ENCODE peak calls at places on chromosome 7, in four cellular contexts. W is A549, H is neuronal stem cell, B is mesenchymal stem cell. S is an unnamed sample.

GRCh38 chr7:29254663-29255062 is 60.1 kb downstream of the CHN2 start:
- DNase-seq in W (peak; percentile 6), H (no peak), B (peak; percentile 23), S (no peak)

GRCh38 chr7:56483153-56483552 is 366.9 kb upstream of the NUPR2 start:
- DNase-seq in W (no peak), H (no peak), B (no peak), S (no peak)

GRCh38 chr7:155203882-155204691 is 93.6 kb upstream of the INSIG1 start:
- DNase-seq in W (no peak), H (no peak), B (no peak), S (no peak)

GRCh38 chr7:18045171-18045570 is 17.5 kb upstream of the PRPS1L1 start:
- DNase-seq in W (no peak), H (no peak), B (no peak), S (no peak)

GRCh38 chr7:108413782-108414492 is 42.3 kb downstream of the NRCAM start:
- DNase-seq in W (peak; percentile 59), H (peak; percentile 41), B (peak; percentile 22), S (peak; percentile 86)

GRCh38 chr7:129495987-129496386 is 6.3 kb upstream of the SMKR1 start:
- DNase-seq in W (no peak), H (no peak), B (peak; percentile 66), S (no peak)

GRCh38 chr7:6453737-6454136 is 6.0 kb upstream of the DAGLB start:
- DNase-seq in W (peak; percentile 84), H (no peak), B (peak; percentile 82), S (no peak)

GRCh38 chr7:46636022-46636421 is 715.0 kb upstream of the IGFBP3 start:
- DNase-seq in W (no peak), H (no peak), B (no peak), S (no peak)

GRCh38 chr7:40716052-40716451 is 581.2 kb downstream of the SUGCT start:
- DNase-seq in W (no peak), H (no peak), B (peak; percentile 23), S (no peak)

GRCh38 chr7:28613262-28613661 is 200.9 kb downstream of the CREB5 start:
- DNase-seq in W (no peak), H (no peak), B (no peak), S (no peak)

GRCh38 chr7:14870394-14870793 is 32.2 kb downstream of the DGKB start:
- DNase-seq in W (no peak), H (no peak), B (no peak), S (no peak)

GRCh38 chr7:80869821-80870751 is 48.8 kb downstream of the SEMA3C start:
- DNase-seq in W (peak; percentile 79), H (no peak), B (no peak), S (no peak)

GRCh38 chr7:141679014-141679413 is 23.0 kb downstream of the DENND11 start:
- DNase-seq in W (no peak), H (no peak), B (no peak), S (no peak)

GRCh38 chr7:81447351-81447952 is 322.4 kb downstream of the HGF start:
- DNase-seq in W (peak; percentile 83), H (no peak), B (peak; percentile 51), S (peak; percentile 51)

GRCh38 chr7:12518920-12519681 is 51.4 kb upstream of the SCIN start:
- DNase-seq in W (peak; percentile 34), H (no peak), B (peak; percentile 22), S (peak; percentile 31)

GRCh38 chr7:141417506-141417905 is 133.7 kb upstream of the AGK start:
- DNase-seq in W (no peak), H (no peak), B (no peak), S (no peak)

GRCh38 chr7:82442492-82443043 is 1.0 kb downstream of the CACNA2D1 start:
- DNase-seq in W (peak; percentile 38), H (no peak), B (peak; percentile 49), S (peak; percentile 46)

DNA sequence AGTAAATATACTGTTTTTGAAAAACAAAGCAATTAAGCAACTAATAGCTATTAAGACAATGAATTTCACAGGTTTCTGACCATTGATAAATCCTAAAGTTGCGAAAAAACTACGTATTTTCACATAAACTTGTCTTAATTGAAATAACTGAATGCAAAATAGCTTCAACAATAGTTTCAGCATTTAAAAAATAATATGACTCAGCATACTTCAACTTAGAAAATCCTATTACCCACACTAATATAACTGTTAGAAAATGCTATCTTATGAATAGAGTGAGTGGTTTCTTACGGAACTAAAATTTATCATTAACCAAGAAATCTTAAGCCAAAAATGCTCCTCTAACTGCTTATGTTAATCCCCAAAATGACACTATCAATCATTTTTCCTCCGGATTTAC is 183.9 kb downstream of the AVL9 start:
- DNase-seq in W (no peak), H (no peak), B (no peak), S (no peak)
- H3K27ac ChIP-seq in W (no peak overlapping the region), H (no peak overlapping the region), B (no peak overlapping the region), S (no peak overlapping the region)

DNA sequence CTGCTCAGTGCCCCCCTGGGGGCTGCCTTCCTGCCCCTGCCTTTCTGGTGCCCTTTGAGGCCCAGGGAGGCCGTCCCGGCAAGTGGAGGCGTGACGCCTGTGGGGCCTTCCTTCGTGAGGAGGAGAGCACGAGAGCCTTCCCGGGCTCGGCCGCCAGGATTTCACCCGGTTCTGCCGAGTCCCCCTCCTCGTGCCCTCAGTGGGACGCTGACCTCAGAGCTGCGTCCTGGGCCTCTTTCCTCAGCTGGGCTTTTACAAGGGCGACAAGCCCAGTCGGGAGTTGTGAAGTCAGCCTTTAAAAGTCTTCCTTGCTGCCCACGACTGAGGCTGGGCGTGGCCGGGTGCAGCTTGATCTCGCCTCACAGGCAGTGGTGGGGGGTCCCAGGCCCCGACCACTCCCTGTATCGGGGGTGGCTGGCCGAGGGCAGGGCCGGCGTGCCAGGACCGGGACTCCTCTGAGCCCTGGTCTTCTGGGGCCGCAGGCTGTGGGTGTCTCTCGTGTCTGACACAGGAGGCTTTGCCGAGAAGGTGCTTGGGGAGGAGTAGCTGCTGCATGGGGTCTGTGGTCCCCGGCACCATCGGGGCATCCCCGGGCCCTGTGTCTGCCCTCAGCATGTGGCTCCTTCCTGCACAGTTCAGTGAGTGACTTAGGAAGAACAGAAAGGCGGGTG is 41.8 kb downstream of the FAM20C start:
- DNase-seq in W (peak; percentile 24), H (no peak), B (peak; percentile 70), S (no peak)
- H3K4me3 ChIP-seq in W (no peak overlapping the region), H (no peak overlapping the region), B (no peak overlapping the region), S (no peak overlapping the region)

GRCh38 chr7:2639994-2640830 is 8.4 kb downstream of the TTYH3 start:
- DNase-seq in W (no peak), H (no peak), B (no peak), S (peak; percentile 44)

GRCh38 chr7:2637505-2638223 is 5.9 kb downstream of the TTYH3 start:
- DNase-seq in W (no peak), H (no peak), B (no peak), S (no peak)

GRCh38 chr7:2638224-2638991 is 6.6 kb downstream of the TTYH3 start:
- DNase-seq in W (no peak), H (no peak), B (peak; percentile 38), S (no peak)

GRCh38 chr7:2640858-2641257 is 9.1 kb downstream of the TTYH3 start:
- DNase-seq in W (no peak), H (no peak), B (no peak), S (no peak)

GRCh38 chr7:2639151-2639993 is 7.6 kb downstream of the TTYH3 start:
- DNase-seq in W (no peak), H (no peak), B (no peak), S (no peak)
- H3K4me1 ChIP-seq in W (peaks cover 32% of the 10 kb centered on the region), H (peaks cover 35% of the 10 kb centered on the region), B (peaks cover 89% of the 10 kb centered on the region), S (peaks cover 34% of the 10 kb centered on the region)

GRCh38 chr7:143362126-143362961 is at the start of gene FAM131B:
- DNase-seq in W (no peak), H (peak; percentile 47), B (no peak), S (peak; percentile 34)
- H3K27ac ChIP-seq in W (peak within 1 kb of the TSS; percentile 18), H (peak within 1 kb of the TSS; percentile 80), B (no peak within 1 kb of the TSS), S (no peak within 1 kb of the TSS)

GRCh38 chr7:106276513-106276912 is 8.3 kb downstream of the NAMPT start:
- DNase-seq in W (no peak), H (no peak), B (no peak), S (no peak)

GRCh38 chr7:106277976-106278375 is 6.8 kb downstream of the NAMPT start:
- DNase-seq in W (no peak), H (no peak), B (peak; percentile 32), S (no peak)

GRCh38 chr7:106269263-106269961 is 15.4 kb downstream of the NAMPT start:
- DNase-seq in W (no peak), H (no peak), B (no peak), S (no peak)

GRCh38 chr7:106270122-106270977 is 14.4 kb downstream of the NAMPT start:
- DNase-seq in W (no peak), H (no peak), B (no peak), S (no peak)

GRCh38 chr7:106273009-106273695 is 11.6 kb downstream of the NAMPT start:
- DNase-seq in W (no peak), H (no peak), B (peak; percentile 37), S (no peak)
- H3K4me3 ChIP-seq in W (no peak overlapping the region), H (no peak overlapping the region), B (no peak overlapping the region), S (no peak overlapping the region)

GRCh38 chr7:69431626-69432025 is 166.6 kb upstream of the AUTS2 start:
- DNase-seq in W (no peak), H (no peak), B (no peak), S (no peak)

GRCh38 chr7:69436944-69437343 is 161.3 kb upstream of the AUTS2 start:
- DNase-seq in W (no peak), H (no peak), B (peak; percentile 3), S (no peak)

GRCh38 chr7:69430502-69431145 is 167.7 kb upstream of the AUTS2 start:
- DNase-seq in W (no peak), H (no peak), B (no peak), S (peak; percentile 54)

GRCh38 chr7:69433086-69433485 is 165.2 kb upstream of the AUTS2 start:
- DNase-seq in W (no peak), H (no peak), B (no peak), S (no peak)

GRCh38 chr7:69434350-69434749 is 163.9 kb upstream of the AUTS2 start:
- DNase-seq in W (no peak), H (no peak), B (no peak), S (no peak)
- H3K4me1 ChIP-seq in W (peaks cover 10% of the 10 kb centered on the region), H (peaks cover 10% of the 10 kb centered on the region), B (no peaks in the 10 kb centered on the region), S (no peaks in the 10 kb centered on the region)

DNA sequence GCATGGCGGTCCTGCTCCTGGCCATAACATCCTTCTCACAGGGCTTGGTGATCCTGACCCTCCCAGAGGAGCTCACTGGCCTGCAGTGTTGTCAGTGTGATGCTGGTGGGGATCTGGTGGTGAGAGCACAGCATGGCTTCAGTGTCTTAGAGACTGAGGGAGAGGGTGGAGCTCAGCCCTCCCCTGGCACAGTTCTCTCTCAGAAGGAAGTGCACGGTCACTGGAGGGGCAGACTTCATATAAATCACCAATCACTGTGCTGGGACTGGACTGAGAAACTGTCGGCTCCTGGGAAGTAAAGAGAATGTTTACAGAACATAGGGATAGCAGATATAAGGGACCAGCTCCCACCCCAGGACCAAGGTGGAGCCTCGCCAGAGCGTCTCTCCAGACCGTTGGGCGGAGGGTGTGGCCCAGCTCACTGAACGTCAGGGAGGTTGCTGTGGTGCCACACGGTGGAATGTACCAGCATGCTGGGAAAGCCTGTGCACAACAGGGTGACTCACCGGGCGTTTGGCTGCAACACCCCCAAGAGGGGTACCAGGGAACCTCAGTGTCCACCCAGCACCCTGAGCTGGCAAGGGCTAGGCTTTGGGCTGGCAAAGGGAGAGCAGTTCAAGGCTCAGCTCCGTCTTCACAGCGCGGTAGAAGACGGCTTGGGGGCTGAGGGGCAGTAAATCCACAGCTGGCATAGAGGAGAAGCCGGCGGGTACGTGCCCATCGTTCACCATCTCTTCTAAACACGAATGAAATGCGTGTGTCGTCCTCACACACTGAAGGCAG is 8.8 kb upstream of the GET4 start:
- DNase-seq in W (peak; percentile 44), H (no peak), B (no peak), S (no peak)
- H3K27ac ChIP-seq in W (no peak overlapping the region), H (no peak overlapping the region), B (no peak overlapping the region), S (no peak overlapping the region)

GRCh38 chr7:122306320-122307227 is 2.0 kb upstream of the FEZF1 start:
- DNase-seq in W (no peak), H (peak; percentile 79), B (no peak), S (no peak)
- H3K4me3 ChIP-seq in W (no peak overlapping the region), H (peak overlapping the region; percentile 94), B (no peak overlapping the region), S (no peak overlapping the region)